ENCODE peak calls at places on chromosomes 12 and 14, in seven cellular contexts. Z, V, M, Q, R, I and E are unnamed samples.

GRCh38 chr14:104657563-104658324 is 31.7 kb upstream of the INF2 start:
- DNase-seq in Z (no peak), V (no peak), M (no peak), Q (no peak), R (no peak), I (no peak), E (no peak)

GRCh38 chr14:76077340-76077739 is 74.4 kb upstream of the GPATCH2L start:
- DNase-seq in Z (no peak), V (no peak), M (no peak), Q (no peak), R (no peak), I (no peak), E (no peak)

GRCh38 chr14:105023791-105024480 is 3.1 kb upstream of the CDCA4 start:
- DNase-seq in Z (no peak), V (no peak), M (no peak), Q (no peak), R (no peak), I (no peak), E (peak; percentile 57)

GRCh38 chr14:61511558-61511924 is 183.8 kb upstream of the HIF1A start:
- DNase-seq in Z (no peak), V (no peak), M (no peak), Q (no peak), R (peak; percentile 61), I (no peak), E (no peak)

GRCh38 chr12:65511134-65511912 is 232.8 kb downstream of the MSRB3 start:
- DNase-seq in Z (no peak), V (no peak), M (peak; percentile 8), Q (no peak), R (peak; percentile 71), I (no peak), E (no peak)

GRCh38 chr12:14691560-14691959 is 4.8 kb downstream of the GUCY2C start:
- DNase-seq in Z (no peak), V (no peak), M (no peak), Q (no peak), R (peak; percentile 19), I (no peak), E (no peak)

GRCh38 chr14:97065305-97066067 is 268.3 kb downstream of the VRK1 start:
- DNase-seq in Z (no peak), V (no peak), M (no peak), Q (no peak), R (no peak), I (peak; percentile 26), E (peak; percentile 40)

GRCh38 chr12:116950628-116951325 is 40.0 kb downstream of the FBXW8 start:
- DNase-seq in Z (no peak), V (no peak), M (no peak), Q (no peak), R (no peak), I (no peak), E (no peak)

GRCh38 chr12:95796225-95796981 is 5.8 kb upstream of the NTN4 start:
- DNase-seq in Z (no peak), V (no peak), M (no peak), Q (no peak), R (no peak), I (no peak), E (peak; percentile 1)

GRCh38 chr14:97005908-97006307 is 208.7 kb downstream of the VRK1 start:
- DNase-seq in Z (no peak), V (no peak), M (no peak), Q (no peak), R (no peak), I (no peak), E (no peak)

GRCh38 chr12:26318661-26319068 is 123.3 kb downstream of the SSPN start:
- DNase-seq in Z (no peak), V (peak; percentile 73), M (no peak), Q (peak; percentile 33), R (no peak), I (peak; percentile 59), E (peak; percentile 54)

GRCh38 chr14:96863327-96863985 is 66.3 kb downstream of the VRK1 start:
- DNase-seq in Z (no peak), V (no peak), M (no peak), Q (peak; percentile 3), R (peak; percentile 0), I (no peak), E (no peak)

GRCh38 chr14:39307815-39308214 is 74.1 kb downstream of the MIA2 start:
- DNase-seq in Z (no peak), V (no peak), M (no peak), Q (no peak), R (no peak), I (no peak), E (no peak)

GRCh38 chr12:5478081-5478706 is 46.3 kb downstream of the NTF3 start:
- DNase-seq in Z (no peak), V (no peak), M (no peak), Q (no peak), R (no peak), I (no peak), E (no peak)

GRCh38 chr12:121812921-121813896 is 9.4 kb downstream of the SETD1B start:
- DNase-seq in Z (no peak), V (peak; percentile 54), M (no peak), Q (no peak), R (peak; percentile 41), I (no peak), E (no peak)

GRCh38 chr12:2292560-2292959 is 239.8 kb downstream of the CACNA1C start:
- DNase-seq in Z (no peak), V (no peak), M (no peak), Q (no peak), R (no peak), I (no peak), E (no peak)

GRCh38 chr12:2290091-2290490 is 237.3 kb downstream of the CACNA1C start:
- DNase-seq in Z (no peak), V (no peak), M (no peak), Q (no peak), R (peak; percentile 19), I (no peak), E (no peak)

GRCh38 chr12:2290516-2291065 is 237.8 kb downstream of the CACNA1C start:
- DNase-seq in Z (no peak), V (no peak), M (no peak), Q (no peak), R (no peak), I (no peak), E (no peak)

GRCh38 chr12:2291182-2291832 is 238.5 kb downstream of the CACNA1C start:
- DNase-seq in Z (peak; percentile 44), V (no peak), M (peak; percentile 36), Q (peak; percentile 79), R (no peak), I (no peak), E (peak; percentile 53)

GRCh38 chr12:2291947-2292346 is 239.2 kb downstream of the CACNA1C start:
- DNase-seq in Z (no peak), V (no peak), M (no peak), Q (no peak), R (no peak), I (no peak), E (no peak)
- H3K27ac ChIP-seq in Z (no peak overlapping the region), V (no peak overlapping the region), M (no peak overlapping the region), Q (no peak overlapping the region), R (no peak overlapping the region), I (no peak overlapping the region), E (no peak overlapping the region)

DNA sequence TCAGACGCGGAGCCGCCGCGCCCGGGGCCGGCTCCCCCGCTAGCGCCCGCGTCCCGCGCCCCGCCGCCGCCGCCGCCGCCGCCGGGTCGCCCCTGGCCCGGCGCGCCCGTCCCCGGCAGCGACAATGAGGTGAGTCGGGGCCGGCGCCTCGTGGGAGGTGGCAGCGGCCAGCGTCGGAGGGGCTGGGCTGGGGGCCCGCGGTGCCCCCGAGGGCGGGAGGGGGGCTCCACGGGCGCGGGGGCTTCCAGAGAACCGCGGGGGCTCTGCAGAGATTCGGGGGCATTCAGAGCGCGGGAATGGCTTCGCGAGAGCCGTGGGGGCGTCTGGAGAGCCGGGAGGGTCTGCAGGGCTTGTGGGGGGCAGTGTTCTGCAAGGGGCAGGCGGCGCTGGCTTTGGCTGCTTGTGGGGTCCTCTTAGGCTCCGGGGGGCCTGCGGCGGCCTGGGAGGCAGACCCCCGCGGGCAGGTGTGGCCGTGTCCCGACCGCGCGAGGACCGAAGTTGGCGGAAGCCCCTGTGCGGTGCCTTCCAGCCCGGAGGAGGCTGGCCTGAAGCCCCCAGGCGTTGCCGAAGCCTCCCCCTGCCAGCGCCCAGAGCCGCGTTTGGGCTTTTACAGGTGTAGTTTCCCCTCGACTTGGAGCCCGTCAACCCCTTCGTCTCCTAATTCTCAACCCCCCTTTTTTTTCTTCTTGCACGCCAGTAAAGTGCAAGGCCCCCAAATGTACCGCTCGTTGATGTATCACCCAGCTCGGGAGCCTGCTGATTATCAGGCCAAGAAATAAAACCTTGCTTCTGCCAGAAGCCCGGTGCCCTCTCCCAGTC is 93.1 kb upstream of the EVL start:
- DNase-seq in Z (peak; percentile 52), V (no peak), M (peak; percentile 29), Q (no peak), R (peak; percentile 55), I (no peak), E (peak; percentile 36)
- H3K27ac ChIP-seq in Z (peak overlapping the region; percentile 80), V (peak overlapping the region; percentile 16), M (peak overlapping the region; percentile 56), Q (no peak overlapping the region), R (peak overlapping the region; percentile 45), I (no peak overlapping the region), E (peak overlapping the region; percentile 82)

GRCh38 chr12:98578821-98579220 is 14.7 kb upstream of the SLC25A3 start:
- DNase-seq in Z (no peak), V (no peak), M (no peak), Q (no peak), R (no peak), I (peak; percentile 14), E (no peak)

GRCh38 chr12:98582093-98582492 is 11.4 kb upstream of the SLC25A3 start:
- DNase-seq in Z (no peak), V (no peak), M (no peak), Q (no peak), R (no peak), I (no peak), E (no peak)

GRCh38 chr12:98579835-98580234 is 13.7 kb upstream of the SLC25A3 start:
- DNase-seq in Z (no peak), V (no peak), M (no peak), Q (no peak), R (no peak), I (no peak), E (no peak)

GRCh38 chr12:98579347-98579746 is 14.1 kb upstream of the SLC25A3 start:
- DNase-seq in Z (no peak), V (no peak), M (no peak), Q (no peak), R (no peak), I (no peak), E (no peak)

DNA sequence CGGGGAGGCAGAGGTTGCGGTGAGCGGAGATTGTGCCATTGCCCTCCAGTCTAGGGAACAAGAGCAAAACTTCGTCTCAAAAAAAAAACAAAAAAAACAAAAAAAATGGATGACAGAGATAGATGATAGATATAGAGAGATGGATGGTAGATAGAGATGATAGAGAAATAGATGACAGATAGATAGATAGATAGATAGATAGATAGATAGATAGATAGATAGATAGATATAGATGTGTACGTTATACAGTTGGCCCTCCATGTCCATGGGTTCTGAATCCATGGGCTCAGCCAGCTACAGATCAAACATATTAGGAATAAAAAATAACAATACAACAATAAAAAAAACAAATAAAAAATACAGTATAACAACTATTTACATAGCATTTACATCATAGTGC is 12.8 kb upstream of the SLC25A3 start:
- DNase-seq in Z (no peak), V (no peak), M (no peak), Q (no peak), R (no peak), I (no peak), E (no peak)
- H3K27ac ChIP-seq in Z (no peak overlapping the region), V (no peak overlapping the region), M (no peak overlapping the region), Q (no peak overlapping the region), R (no peak overlapping the region), I (no peak overlapping the region), E (no peak overlapping the region)

DNA sequence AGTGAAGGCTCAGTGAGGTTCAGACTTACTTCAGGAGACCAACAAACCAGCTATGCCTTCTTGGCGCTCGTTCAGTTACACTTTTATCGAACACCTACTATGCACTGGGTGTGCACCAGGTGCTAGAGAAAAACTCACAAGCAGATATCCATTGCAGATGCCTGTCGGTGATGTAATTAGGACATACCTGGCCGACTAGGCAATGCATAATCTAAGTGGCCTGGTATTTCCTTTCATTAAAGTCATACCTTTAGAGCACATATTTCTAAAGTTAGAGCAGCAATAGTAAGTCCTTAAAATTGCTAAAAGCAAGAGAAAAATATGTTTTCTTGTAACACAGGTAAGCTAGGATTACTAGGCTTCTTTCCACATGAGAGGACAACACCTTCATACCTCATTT is 242.4 kb downstream of the SPTSSA start:
- DNase-seq in Z (no peak), V (no peak), M (no peak), Q (peak; percentile 53), R (no peak), I (no peak), E (peak; percentile 31)
- H3K27ac ChIP-seq in Z (no peak overlapping the region), V (no peak overlapping the region), M (no peak overlapping the region), Q (no peak overlapping the region), R (no peak overlapping the region), I (peak overlapping the region; percentile 78), E (no peak overlapping the region)